ENCODE peak calls at places on chromosomes 11 and 22, in seven cellular contexts. One of them, this sample, is unnamed.

GRCh38 chr11:2092956-2093412 is 46.2 kb downstream of the IGF2 start:
- DNase-seq in CD8-positive, alpha-beta T cell: peak
- DNase-seq in DND-41: peak
- DNase-seq in epithelial cell of esophagus: peak
- DNase-seq in fibroblast of pulmonary artery: peak
- DNase-seq in type B pancreatic cell: peak
- DNase-seq in GM06990: no peak
- DNase-seq in this sample: no peak

GRCh38 chr22:46339956-46340355 is 4.4 kb downstream of the TRMU start:
- DNase-seq in CD8-positive, alpha-beta T cell: no peak
- DNase-seq in DND-41: no peak
- DNase-seq in epithelial cell of esophagus: no peak
- DNase-seq in fibroblast of pulmonary artery: no peak
- DNase-seq in type B pancreatic cell: no peak
- DNase-seq in GM06990: no peak
- DNase-seq in this sample: no peak

GRCh38 chr11:81010631-81011030 is 1569.8 kb upstream of the TENM4 start:
- DNase-seq in CD8-positive, alpha-beta T cell: no peak
- DNase-seq in DND-41: no peak
- DNase-seq in epithelial cell of esophagus: no peak
- DNase-seq in fibroblast of pulmonary artery: no peak
- DNase-seq in type B pancreatic cell: no peak
- DNase-seq in GM06990: no peak
- DNase-seq in this sample: no peak

GRCh38 chr11:32029721-32030120 is 61.2 kb upstream of the RCN1 start:
- DNase-seq in CD8-positive, alpha-beta T cell: no peak
- DNase-seq in DND-41: no peak
- DNase-seq in epithelial cell of esophagus: no peak
- DNase-seq in fibroblast of pulmonary artery: no peak
- DNase-seq in type B pancreatic cell: no peak
- DNase-seq in GM06990: no peak
- DNase-seq in this sample: no peak

GRCh38 chr11:69603978-69604524 is 36.9 kb upstream of the CCND1 start:
- DNase-seq in CD8-positive, alpha-beta T cell: no peak
- DNase-seq in DND-41: no peak
- DNase-seq in epithelial cell of esophagus: no peak
- DNase-seq in fibroblast of pulmonary artery: no peak
- DNase-seq in type B pancreatic cell: no peak
- DNase-seq in GM06990: no peak
- DNase-seq in this sample: no peak

GRCh38 chr11:112165049-112165448 is 1.2 kb upstream of the IL18 start:
- DNase-seq in CD8-positive, alpha-beta T cell: no peak
- DNase-seq in DND-41: no peak
- DNase-seq in epithelial cell of esophagus: no peak
- DNase-seq in fibroblast of pulmonary artery: no peak
- DNase-seq in type B pancreatic cell: no peak
- DNase-seq in GM06990: no peak
- DNase-seq in this sample: no peak

GRCh38 chr11:43381802-43382201 is 23.1 kb downstream of the TTC17 start:
- DNase-seq in CD8-positive, alpha-beta T cell: no peak
- DNase-seq in DND-41: no peak
- DNase-seq in epithelial cell of esophagus: no peak
- DNase-seq in fibroblast of pulmonary artery: no peak
- DNase-seq in type B pancreatic cell: no peak
- DNase-seq in GM06990: no peak
- DNase-seq in this sample: no peak

GRCh38 chr11:114322934-114323333 is 26.7 kb downstream of the NNMT start:
- DNase-seq in CD8-positive, alpha-beta T cell: no peak
- DNase-seq in DND-41: no peak
- DNase-seq in epithelial cell of esophagus: no peak
- DNase-seq in fibroblast of pulmonary artery: no peak
- DNase-seq in type B pancreatic cell: no peak
- DNase-seq in GM06990: no peak
- DNase-seq in this sample: no peak

GRCh38 chr11:119806064-119806915 is 77.3 kb upstream of the NECTIN1 start:
- DNase-seq in CD8-positive, alpha-beta T cell: no peak
- DNase-seq in DND-41: no peak
- DNase-seq in epithelial cell of esophagus: no peak
- DNase-seq in fibroblast of pulmonary artery: no peak
- DNase-seq in type B pancreatic cell: no peak
- DNase-seq in GM06990: no peak
- DNase-seq in this sample: no peak

DNA sequence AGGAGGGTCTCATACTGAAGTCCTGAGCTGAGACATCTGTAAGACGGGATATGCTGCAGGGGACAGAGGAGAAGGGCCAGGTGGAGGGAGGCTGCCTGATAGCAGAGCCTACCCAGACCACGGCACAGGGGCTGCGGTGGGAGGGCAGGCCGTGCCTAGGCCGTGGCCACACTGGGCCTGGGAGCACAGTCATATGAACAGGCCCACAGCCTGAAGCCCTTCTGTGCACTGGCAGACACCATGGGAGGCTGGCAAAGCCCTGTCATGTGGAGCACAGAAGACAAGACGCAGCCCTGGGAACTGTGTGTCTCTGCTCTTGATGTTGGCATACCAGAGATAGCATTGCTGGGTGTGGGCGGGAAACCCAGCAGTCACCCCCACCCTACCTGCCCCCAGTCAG is 3.3 kb downstream of the SPATA19 start:
- DNase-seq in CD8-positive, alpha-beta T cell: no peak
- DNase-seq in DND-41: no peak
- DNase-seq in epithelial cell of esophagus: no peak
- DNase-seq in fibroblast of pulmonary artery: no peak
- DNase-seq in type B pancreatic cell: peak
- DNase-seq in GM06990: no peak
- DNase-seq in this sample: no peak
- TF ChIP-seq CTCF in CD8-positive, alpha-beta T cell: no peak
- TF ChIP-seq CTCF in DND-41: no peak
- TF ChIP-seq CTCF in epithelial cell of esophagus: no peak
- TF ChIP-seq CTCF in fibroblast of pulmonary artery: no peak
- TF ChIP-seq CTCF in type B pancreatic cell: no peak
- TF ChIP-seq CTCF in GM06990: no peak
- TF ChIP-seq CTCF in this sample: no peak

DNA sequence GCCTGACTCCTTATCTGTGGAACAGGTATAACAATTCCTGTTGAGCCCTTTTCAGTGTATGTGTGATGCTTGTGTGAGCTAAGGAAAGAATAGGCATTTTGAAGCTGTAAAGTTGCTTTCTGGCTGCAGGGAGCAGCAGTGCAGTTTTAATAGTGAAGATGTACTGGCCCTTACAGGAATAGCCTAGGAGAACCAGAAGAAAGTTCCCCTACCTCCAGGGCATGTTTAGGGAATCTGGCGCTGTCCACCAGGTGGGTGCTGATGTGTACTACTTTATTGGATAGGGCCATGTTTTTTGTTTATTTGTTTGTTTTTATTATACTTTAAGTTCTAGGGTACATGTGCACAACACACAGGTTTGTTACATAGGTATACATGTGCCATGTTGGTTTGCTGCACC is 11.5 kb downstream of the BMAL1 start:
- DNase-seq in CD8-positive, alpha-beta T cell: no peak
- DNase-seq in DND-41: no peak
- DNase-seq in epithelial cell of esophagus: peak
- DNase-seq in fibroblast of pulmonary artery: peak
- DNase-seq in type B pancreatic cell: no peak
- DNase-seq in GM06990: no peak
- DNase-seq in this sample: no peak
- TF ChIP-seq CTCF in CD8-positive, alpha-beta T cell: no peak
- TF ChIP-seq CTCF in DND-41: no peak
- TF ChIP-seq CTCF in epithelial cell of esophagus: no peak
- TF ChIP-seq CTCF in fibroblast of pulmonary artery: no peak
- TF ChIP-seq CTCF in type B pancreatic cell: peak
- TF ChIP-seq CTCF in GM06990: no peak
- TF ChIP-seq CTCF in this sample: no peak

GRCh38 chr11:36211735-36212430 is 77.3 kb downstream of the COMMD9 start:
- DNase-seq in CD8-positive, alpha-beta T cell: no peak
- DNase-seq in DND-41: no peak
- DNase-seq in epithelial cell of esophagus: no peak
- DNase-seq in fibroblast of pulmonary artery: no peak
- DNase-seq in type B pancreatic cell: no peak
- DNase-seq in GM06990: no peak
- DNase-seq in this sample: no peak
- TF ChIP-seq CTCF in CD8-positive, alpha-beta T cell: no peak
- TF ChIP-seq CTCF in DND-41: no peak
- TF ChIP-seq CTCF in epithelial cell of esophagus: no peak
- TF ChIP-seq CTCF in fibroblast of pulmonary artery: no peak
- TF ChIP-seq CTCF in type B pancreatic cell: no peak
- TF ChIP-seq CTCF in GM06990: no peak
- TF ChIP-seq CTCF in this sample: no peak

GRCh38 chr22:41311487-41311886 is 10.2 kb downstream of the ZC3H7B start:
- DNase-seq in CD8-positive, alpha-beta T cell: no peak
- DNase-seq in DND-41: no peak
- DNase-seq in epithelial cell of esophagus: no peak
- DNase-seq in fibroblast of pulmonary artery: no peak
- DNase-seq in type B pancreatic cell: no peak
- DNase-seq in GM06990: no peak
- DNase-seq in this sample: no peak

GRCh38 chr22:41305646-41306045 is 4.3 kb downstream of the ZC3H7B start:
- DNase-seq in CD8-positive, alpha-beta T cell: no peak
- DNase-seq in DND-41: no peak
- DNase-seq in epithelial cell of esophagus: peak
- DNase-seq in fibroblast of pulmonary artery: peak
- DNase-seq in type B pancreatic cell: no peak
- DNase-seq in GM06990: no peak
- DNase-seq in this sample: no peak

GRCh38 chr22:41310336-41310735 is 9.0 kb downstream of the ZC3H7B start:
- DNase-seq in CD8-positive, alpha-beta T cell: no peak
- DNase-seq in DND-41: no peak
- DNase-seq in epithelial cell of esophagus: no peak
- DNase-seq in fibroblast of pulmonary artery: no peak
- DNase-seq in type B pancreatic cell: no peak
- DNase-seq in GM06990: no peak
- DNase-seq in this sample: no peak

GRCh38 chr22:41308054-41308453 is 6.7 kb downstream of the ZC3H7B start:
- DNase-seq in CD8-positive, alpha-beta T cell: no peak
- DNase-seq in DND-41: no peak
- DNase-seq in epithelial cell of esophagus: no peak
- DNase-seq in fibroblast of pulmonary artery: no peak
- DNase-seq in type B pancreatic cell: no peak
- DNase-seq in GM06990: no peak
- DNase-seq in this sample: no peak

DNA sequence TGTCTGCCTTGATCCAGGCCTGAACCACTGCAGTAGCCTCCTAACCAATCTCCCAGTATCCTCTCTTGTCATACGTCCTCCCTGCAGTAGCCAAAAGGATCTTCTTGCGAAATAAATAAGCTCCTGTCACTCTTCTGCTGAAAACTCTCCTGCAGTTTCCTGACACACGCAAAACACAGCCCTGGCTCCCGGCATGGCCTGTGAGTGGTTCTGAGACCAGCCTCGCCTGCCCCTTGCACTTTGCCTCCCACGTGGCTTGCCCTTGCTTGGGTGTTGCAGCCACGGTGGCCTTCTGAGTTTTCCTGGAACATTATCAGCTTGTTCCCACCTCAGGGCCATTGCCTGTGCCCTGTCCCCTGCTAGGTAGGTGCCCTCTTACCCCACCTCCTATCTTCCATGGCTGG is 7.2 kb downstream of the ZC3H7B start:
- DNase-seq in CD8-positive, alpha-beta T cell: no peak
- DNase-seq in DND-41: no peak
- DNase-seq in epithelial cell of esophagus: no peak
- DNase-seq in fibroblast of pulmonary artery: peak
- DNase-seq in type B pancreatic cell: no peak
- DNase-seq in GM06990: no peak
- DNase-seq in this sample: no peak
- TF ChIP-seq CTCF in CD8-positive, alpha-beta T cell: no peak
- TF ChIP-seq CTCF in DND-41: no peak
- TF ChIP-seq CTCF in epithelial cell of esophagus: no peak
- TF ChIP-seq CTCF in fibroblast of pulmonary artery: no peak
- TF ChIP-seq CTCF in type B pancreatic cell: no peak
- TF ChIP-seq CTCF in GM06990: no peak
- TF ChIP-seq CTCF in this sample: no peak

GRCh38 chr22:22098457-22099193 is 116.0 kb upstream of the TOP3B start:
- DNase-seq in CD8-positive, alpha-beta T cell: no peak
- DNase-seq in DND-41: no peak
- DNase-seq in epithelial cell of esophagus: no peak
- DNase-seq in fibroblast of pulmonary artery: no peak
- DNase-seq in type B pancreatic cell: no peak
- DNase-seq in GM06990: peak
- DNase-seq in this sample: no peak

GRCh38 chr22:22103078-22103593 is 120.5 kb upstream of the TOP3B start:
- DNase-seq in CD8-positive, alpha-beta T cell: no peak
- DNase-seq in DND-41: peak
- DNase-seq in epithelial cell of esophagus: no peak
- DNase-seq in fibroblast of pulmonary artery: peak
- DNase-seq in type B pancreatic cell: no peak
- DNase-seq in GM06990: no peak
- DNase-seq in this sample: peak

GRCh38 chr22:22099194-22099486 is 116.6 kb upstream of the TOP3B start:
- DNase-seq in CD8-positive, alpha-beta T cell: no peak
- DNase-seq in DND-41: no peak
- DNase-seq in epithelial cell of esophagus: no peak
- DNase-seq in fibroblast of pulmonary artery: no peak
- DNase-seq in type B pancreatic cell: no peak
- DNase-seq in GM06990: peak
- DNase-seq in this sample: no peak

GRCh38 chr22:22097727-22098228 is 115.2 kb upstream of the TOP3B start:
- DNase-seq in CD8-positive, alpha-beta T cell: no peak
- DNase-seq in DND-41: no peak
- DNase-seq in epithelial cell of esophagus: no peak
- DNase-seq in fibroblast of pulmonary artery: no peak
- DNase-seq in type B pancreatic cell: no peak
- DNase-seq in GM06990: no peak
- DNase-seq in this sample: no peak

DNA sequence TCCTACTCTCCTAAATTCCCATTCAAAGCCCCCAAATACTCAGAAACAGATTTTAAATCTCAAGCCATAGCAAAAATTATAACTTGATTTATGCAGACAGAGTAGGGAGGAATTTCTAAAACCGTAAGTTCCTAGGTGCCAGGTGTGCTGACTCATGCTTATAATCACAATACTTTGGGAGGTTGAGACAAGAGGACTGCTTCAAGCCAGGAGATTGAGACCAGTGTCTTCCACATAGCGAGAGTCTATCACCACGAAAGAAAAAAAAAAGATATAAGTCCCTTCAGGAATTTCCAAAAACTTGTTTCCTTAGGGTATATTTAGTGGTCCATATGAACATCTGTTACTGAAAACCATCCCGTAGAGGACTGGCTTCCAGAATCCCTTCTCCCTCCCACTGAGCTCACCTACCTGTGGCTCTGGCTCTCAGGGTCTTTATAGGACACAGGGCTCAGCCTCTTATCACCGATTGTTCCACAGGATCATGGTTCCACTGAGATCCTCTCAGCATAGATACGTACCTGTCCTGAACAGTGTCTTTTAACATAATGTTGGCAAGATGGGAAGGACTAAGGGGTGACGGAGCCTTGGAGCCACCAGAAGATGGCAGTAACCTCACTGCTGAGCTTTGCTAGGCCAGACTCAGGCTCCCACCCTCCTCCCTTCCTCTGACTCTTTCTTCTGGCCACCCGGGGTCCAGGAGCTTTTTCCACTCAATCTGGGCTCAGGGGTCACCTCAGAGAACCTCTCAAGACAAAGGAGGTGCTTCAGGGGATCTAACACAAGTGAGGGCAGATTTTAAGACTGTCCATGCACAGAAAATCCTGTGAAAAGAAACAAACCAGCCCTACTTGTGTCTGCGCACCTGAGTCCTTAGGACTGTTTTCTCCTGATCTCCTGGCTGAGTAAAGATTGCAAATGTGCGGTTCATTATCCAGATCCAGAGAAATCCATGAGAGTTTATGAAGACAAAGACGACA is 117.5 kb upstream of the TOP3B start:
- DNase-seq in CD8-positive, alpha-beta T cell: no peak
- DNase-seq in DND-41: no peak
- DNase-seq in epithelial cell of esophagus: peak
- DNase-seq in fibroblast of pulmonary artery: peak
- DNase-seq in type B pancreatic cell: no peak
- DNase-seq in GM06990: no peak
- DNase-seq in this sample: no peak
- TF ChIP-seq CTCF in CD8-positive, alpha-beta T cell: no peak
- TF ChIP-seq CTCF in DND-41: peak
- TF ChIP-seq CTCF in epithelial cell of esophagus: peak
- TF ChIP-seq CTCF in fibroblast of pulmonary artery: peak
- TF ChIP-seq CTCF in type B pancreatic cell: peak
- TF ChIP-seq CTCF in GM06990: peak
- TF ChIP-seq CTCF in this sample: peak

This sample was measured in neural crest cell.